ENCODE peak calls at places on chromosomes 11 and 22, in five cellular contexts. U, X, Y, A and S are unnamed samples. For H3K27me3, the result is how much of the 10 kb centered on the place peaks cover.

GRCh38 chr11:74465291-74465708 is 2.0 kb downstream of the KCNE3 start:
- DNase-seq in U (no peak), X (no peak), Y (no peak), A (no peak), S (peak)

GRCh38 chr22:36379593-36380361 is 8.0 kb downstream of the MYH9 start:
- DNase-seq in U (no peak), X (no peak), Y (no peak), A (no peak), S (peak)

GRCh38 chr11:70868341-70868885 is 384.0 kb downstream of the SHANK2 start:
- DNase-seq in U (no peak), X (no peak), Y (no peak), A (no peak), S (no peak)

GRCh38 chr11:124482362-124483147 is 37.1 kb upstream of the OR8B8 start:
- DNase-seq in U (no peak), X (no peak), Y (peak), A (no peak), S (no peak)

GRCh38 chr11:31827458-31828206 is 16.5 kb upstream of the PAX6 start:
- DNase-seq in U (no peak), X (no peak), Y (no peak), A (no peak), S (no peak)

GRCh38 chr22:36194971-36195370 is 6.6 kb downstream of the APOL4 start:
- DNase-seq in U (peak), X (no peak), Y (peak), A (peak), S (peak)

GRCh38 chr22:48654492-48654891 is 1173.2 kb downstream of the BRD1 start:
- DNase-seq in U (no peak), X (no peak), Y (peak), A (no peak), S (no peak)

GRCh38 chr11:23711981-23712380 is 784.9 kb upstream of the LUZP2 start:
- DNase-seq in U (no peak), X (no peak), Y (no peak), A (no peak), S (no peak)

GRCh38 chr11:105024394-105024793 is 1.4 kb upstream of the CASP5 start:
- DNase-seq in U (no peak), X (no peak), Y (no peak), A (no peak), S (no peak)

GRCh38 chr11:121536116-121536515 is 83.3 kb upstream of the SORL1-AS1 start:
- DNase-seq in U (no peak), X (no peak), Y (no peak), A (no peak), S (no peak)

GRCh38 chr11:12157241-12157661 is 46.9 kb downstream of the MICAL2 start:
- DNase-seq in U (no peak), X (no peak), Y (peak), A (peak), S (no peak)

GRCh38 chr22:23289851-23290724 is 109.8 kb downstream of the BCR start:
- DNase-seq in U (no peak), X (peak), Y (peak), A (peak), S (peak)

GRCh38 chr11:73268671-73269271 is 3.4 kb upstream of the P2RY6 start:
- DNase-seq in U (no peak), X (peak), Y (no peak), A (no peak), S (peak)

GRCh38 chr11:9639985-9640384 is 23.9 kb upstream of the SWAP70 start:
- DNase-seq in U (no peak), X (no peak), Y (no peak), A (no peak), S (no peak)

GRCh38 chr22:28299329-28299728 is 380.3 kb upstream of the PITPNB start:
- DNase-seq in U (no peak), X (no peak), Y (no peak), A (no peak), S (no peak)

GRCh38 chr11:95888852-95889251 is 35.1 kb downstream of the MTMR2 start:
- DNase-seq in U (no peak), X (no peak), Y (no peak), A (no peak), S (no peak)

GRCh38 chr22:45240137-45240809 is 421 bp downstream of the KIAA0930 start:
- DNase-seq in U (no peak), X (peak), Y (no peak), A (no peak), S (peak)

GRCh38 chr11:66415423-66415822 is 5.4 kb upstream of the NPAS4 start:
- DNase-seq in U (no peak), X (no peak), Y (no peak), A (no peak), S (no peak)

GRCh38 chr22:40396882-40397281 is 26.5 kb downstream of the SGSM3 start:
- DNase-seq in U (no peak), X (no peak), Y (peak), A (no peak), S (no peak)

GRCh38 chr22:44128961-44129613 is 51.6 kb upstream of the PARVG start:
- DNase-seq in U (no peak), X (peak), Y (no peak), A (no peak), S (no peak)

GRCh38 chr11:133413726-133414125 is 118.6 kb downstream of the OPCML start:
- DNase-seq in U (no peak), X (no peak), Y (no peak), A (no peak), S (no peak)

GRCh38 chr11:116793476-116794096 is 1.9 kb upstream of the APOA5 start:
- DNase-seq in U (no peak), X (no peak), Y (peak), A (no peak), S (no peak)

GRCh38 chr11:122634507-122634906 is 21.0 kb upstream of the UBASH3B start:
- DNase-seq in U (peak), X (no peak), Y (peak), A (no peak), S (no peak)

DNA sequence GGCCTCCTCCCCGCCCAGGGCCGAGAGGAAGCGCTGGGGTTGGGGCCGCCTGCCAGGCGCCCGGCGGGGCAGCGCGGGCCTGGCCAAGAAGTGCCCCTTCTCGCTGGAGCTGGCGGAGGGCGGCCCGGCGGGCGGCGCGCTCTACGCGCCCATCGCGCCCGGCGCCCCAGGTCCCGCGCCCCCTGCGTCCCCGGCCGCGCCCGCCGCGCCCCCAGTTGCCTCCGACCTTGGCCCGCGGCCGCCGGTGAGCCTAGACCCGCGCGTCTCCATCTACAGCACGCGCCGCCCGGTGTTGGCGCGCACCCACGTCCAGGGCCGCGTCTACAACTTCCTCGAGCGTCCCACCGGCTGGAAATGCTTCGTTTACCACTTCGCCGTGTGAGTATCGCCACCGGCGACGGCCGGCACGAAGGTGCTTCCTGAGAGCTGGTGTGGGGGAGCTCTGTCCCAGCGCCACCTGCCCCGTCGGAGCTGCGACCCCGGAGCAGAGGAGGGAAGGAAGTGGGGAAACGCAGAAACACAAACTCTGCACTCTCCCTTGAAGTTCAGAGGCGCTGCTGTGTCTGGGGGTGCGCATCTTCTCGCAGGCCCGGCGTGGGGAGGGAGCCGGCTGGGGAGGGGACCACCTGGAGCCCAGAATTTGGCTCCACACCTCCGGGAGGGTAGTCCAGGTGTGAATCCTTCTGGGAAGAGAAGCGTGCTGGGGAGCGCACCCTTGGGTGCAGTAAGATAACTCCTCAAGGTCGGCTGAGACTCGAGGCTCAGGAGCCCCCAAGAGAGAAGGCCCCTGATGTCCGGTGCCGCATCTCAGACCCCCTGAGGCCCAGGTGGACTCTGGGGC is 519 bp downstream of the KCNQ1 start:
- DNase-seq in U (no peak), X (peak), Y (no peak), A (no peak), S (no peak)
- H3K27ac ChIP-seq in U (no peak), X (no peak), Y (no peak), A (no peak), S (peak)

DNA sequence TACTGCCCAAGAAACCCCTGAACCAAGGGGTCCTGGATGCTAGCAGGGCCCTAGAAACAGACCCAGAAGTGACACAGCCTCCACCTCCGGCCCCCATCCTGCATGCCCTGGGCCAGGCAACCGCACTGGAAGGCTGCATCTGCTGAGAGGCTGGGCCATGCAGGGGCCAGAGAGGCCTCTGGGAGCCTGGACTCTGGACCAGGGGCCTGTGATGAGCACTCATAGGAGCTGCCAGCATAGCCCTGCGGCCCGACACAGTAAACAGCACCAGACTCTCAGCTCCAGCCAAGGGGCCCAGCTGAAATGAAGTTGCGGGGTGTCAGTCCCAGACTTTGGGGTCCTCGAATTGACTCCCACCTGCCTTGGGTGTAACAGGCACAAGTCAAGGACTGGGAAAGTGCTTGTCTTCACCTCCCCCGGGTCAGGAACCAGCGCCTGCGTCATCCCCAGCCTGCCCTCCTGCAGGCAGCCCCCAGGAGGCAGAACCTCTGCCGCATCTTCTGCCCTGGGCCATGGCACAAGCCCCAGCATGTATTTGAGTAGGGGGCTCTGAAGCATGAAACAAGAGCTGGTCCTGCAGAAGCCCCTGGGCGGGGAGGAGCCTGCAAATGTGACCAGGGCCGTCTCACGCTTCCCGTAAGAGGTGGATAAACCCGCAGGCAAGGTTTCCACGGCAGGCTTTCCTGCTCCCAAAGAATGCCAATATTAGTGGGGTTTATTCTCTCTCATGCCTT is 25.2 kb upstream of the CCND1 start:
- DNase-seq in U (no peak), X (no peak), Y (no peak), A (no peak), S (no peak)
- H3K27me3 ChIP-seq in U (under half), X (under half), Y (under half), A (under half), S (under half)

GRCh38 chr22:41979423-41980250 is 10.4 kb downstream of the SEPTIN3 start:
- DNase-seq in U (no peak), X (no peak), Y (no peak), A (no peak), S (no peak)

GRCh38 chr22:41984006-41984405 is 14.6 kb upstream of the WBP2NL start:
- DNase-seq in U (no peak), X (no peak), Y (no peak), A (no peak), S (no peak)

GRCh38 chr22:41983516-41983915 is 14.3 kb downstream of the SEPTIN3 start:
- DNase-seq in U (no peak), X (no peak), Y (no peak), A (no peak), S (no peak)

GRCh38 chr22:41978732-41979131 is 9.5 kb downstream of the SEPTIN3 start:
- DNase-seq in U (no peak), X (no peak), Y (no peak), A (no peak), S (no peak)

DNA sequence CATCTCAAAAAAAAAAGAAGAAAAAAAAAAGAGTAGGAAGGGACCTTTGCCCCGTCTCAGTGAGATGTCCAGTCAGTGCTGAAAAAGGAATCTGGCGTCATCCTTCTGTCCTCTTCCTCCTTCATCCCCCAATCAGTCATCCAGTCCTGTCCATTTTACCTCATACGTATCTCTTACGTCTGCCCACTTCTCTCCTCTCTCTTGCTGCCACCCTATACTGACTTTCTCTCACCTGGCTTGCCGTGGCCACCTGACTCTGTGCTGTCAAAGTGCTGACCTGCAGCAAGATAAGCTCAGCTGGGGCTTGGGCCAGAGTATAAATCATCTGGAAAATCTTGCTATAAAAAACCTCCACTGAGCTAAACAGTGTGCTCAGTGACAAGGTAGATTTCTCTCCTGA is 13.6 kb downstream of the SEPTIN3 start:
- DNase-seq in U (no peak), X (no peak), Y (no peak), A (no peak), S (no peak)
- H3K27ac ChIP-seq in U (no peak), X (peak), Y (no peak), A (no peak), S (no peak)

DNA sequence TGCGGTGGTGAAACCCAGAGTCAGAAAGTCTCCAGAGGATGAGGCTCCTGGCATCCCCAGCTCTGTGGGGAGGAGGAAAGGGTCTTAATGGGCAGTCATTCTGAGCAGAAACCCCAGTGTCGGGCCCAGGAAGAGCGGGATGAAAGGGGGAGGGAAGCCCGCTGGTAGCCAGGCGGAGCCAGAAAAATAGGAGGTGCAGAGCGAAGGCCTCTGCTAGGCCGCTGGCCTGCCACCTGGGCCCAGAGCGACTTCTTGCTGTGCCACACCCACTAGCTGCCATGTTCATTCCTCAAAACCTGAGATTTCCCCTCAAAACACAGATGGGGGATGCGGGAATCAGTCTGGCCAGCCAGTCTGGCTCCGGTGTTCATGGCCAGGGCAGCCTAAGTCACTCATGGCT is 650 bp upstream of the POU2AF3 start:
- DNase-seq in U (no peak), X (no peak), Y (no peak), A (no peak), S (no peak)
- H3K27me3 ChIP-seq in U (under half), X (under half), Y (under half), A (under half), S (under half)

GRCh38 chr22:50719814-50720300 is 18.1 kb upstream of the ACR start:
- DNase-seq in U (no peak), X (no peak), Y (no peak), A (no peak), S (no peak)
- H3K27ac ChIP-seq in U (no peak), X (no peak), Y (no peak), A (no peak), S (no peak)